ENCODE peak calls at places on chromosomes 13 and 19, in six cellular contexts. G is brain pericyte; I is cardiac fibroblast; F is amniotic stem cell; U is stimulated activated CD8-positive, alpha-beta memory T cell treated with anti-CD3 and anti-CD28 coated beads, Interleukin-12 subunit alpha, Interleukin-12 subunit beta, amount 100 ng/mL, for 4 hours; O is HEK293T. V is an unnamed sample.

GRCh38 chr13:26881154-26881553 is 120.6 kb upstream of the GPR12 start:
- DNase-seq in O (no peak), U (no peak), F (no peak), I (peak), G (no peak), V (no peak)

GRCh38 chr13:48876289-48876688 is 99.4 kb upstream of the FNDC3A start:
- DNase-seq in F (no peak), O (no peak), U (no peak), I (no peak), G (no peak), V (no peak)

GRCh38 chr13:110834572-110834971 is 80.3 kb downstream of the ANKRD10 start:
- DNase-seq in I (no peak), O (no peak), G (no peak), U (no peak), F (no peak), V (no peak)

GRCh38 chr19:27776020-27776419 is 1436.9 kb downstream of the UQCRFS1 start:
- DNase-seq in I (peak), G (no peak), F (no peak), O (peak), U (no peak), V (no peak)

GRCh38 chr19:5313307-5313706 is 27.3 kb downstream of the PTPRS start:
- DNase-seq in O (no peak), F (no peak), G (no peak), U (no peak), I (no peak), V (no peak)

GRCh38 chr13:33125821-33126570 is 109.8 kb downstream of the KL start:
- DNase-seq in O (peak), I (peak), U (no peak), G (peak), F (peak), V (no peak)

GRCh38 chr13:50842246-50842645 is 1.2 kb downstream of the DLEU7 start:
- DNase-seq in O (no peak), F (no peak), U (no peak), I (no peak), G (no peak), V (no peak)

GRCh38 chr19:54470991-54471782 is 1.9 kb downstream of the CDC42EP5 start:
- DNase-seq in O (no peak), I (peak), F (no peak), G (no peak), U (no peak), V (no peak)

GRCh38 chr19:42269518-42270345 is 680 bp downstream of the CIC start:
- DNase-seq in O (no peak), F (no peak), U (no peak), G (no peak), I (peak), V (no peak)

GRCh38 chr19:35748106-35749020 is at the start of gene LIN37:
- DNase-seq in I (peak), O (peak), F (peak), G (peak), U (peak), V (peak)

GRCh38 chr13:79810671-79811070 is 329.7 kb downstream of the NDFIP2 start:
- DNase-seq in O (no peak), U (no peak), G (no peak), I (peak), F (no peak), V (no peak)

GRCh38 chr19:4327252-4327876 is 11.3 kb downstream of the STAP2 start:
- DNase-seq in U (peak), I (peak), F (no peak), O (peak), G (no peak), V (peak)

GRCh38 chr19:36417752-36418286 is 625 bp downstream of the ZFP82 start:
- DNase-seq in O (no peak), G (no peak), I (no peak), U (no peak), F (no peak), V (peak)

GRCh38 chr13:68078874-68079273 is 848.7 kb upstream of the PCDH9 start:
- DNase-seq in G (no peak), F (no peak), O (no peak), I (no peak), U (no peak), V (no peak)

GRCh38 chr13:76873454-76873853 is 12.8 kb downstream of the KCTD12 start:
- DNase-seq in U (no peak), O (no peak), G (no peak), F (no peak), I (no peak), V (no peak)

GRCh38 chr19:31913103-31913710 is 432.2 kb upstream of the ZNF507 start:
- DNase-seq in O (no peak), F (no peak), U (no peak), G (no peak), I (no peak), V (no peak)

GRCh38 chr13:28583661-28584091 is 75.3 kb upstream of the POMP start:
- DNase-seq in I (no peak), U (no peak), O (no peak), F (no peak), G (no peak), V (no peak)

GRCh38 chr19:11458236-11458900 is 22.5 kb downstream of the ELAVL3 start:
- DNase-seq in I (no peak), O (no peak), U (no peak), F (no peak), G (no peak), V (no peak)

GRCh38 chr19:2888739-2889224 is 11.9 kb upstream of the ZNF57 start:
- DNase-seq in F (no peak), O (no peak), I (no peak), G (no peak), U (no peak), V (peak)

GRCh38 chr19:35963514-35963913 is 27.3 kb downstream of the LRFN3 start:
- DNase-seq in G (no peak), O (peak), I (peak), U (no peak), F (no peak), V (no peak)